ENCODE peak calls at places on chromosomes 7 and 10, in nine cellular contexts. One of them, this sample, is unnamed.
A peak's percentile ranks its signal among the peaks of the same experiment; 100 is the strongest.

GRCh38 chr7:25968205-25968993 is 183.6 kb upstream of the NFE2L3 start:
- DNase-seq in LHCN-M2: peak; percentile 17
- DNase-seq in HFF-Myc: no peak
- DNase-seq in activated CD4-positive, alpha-beta T cell treated with anti-CD3 and anti-CD28 coated beads, Interleukin-2, amount 10 ng/mL, durations not matched to agents 7 days and 5 days: peak; percentile 22
- DNase-seq in neural progenitor cell: no peak
- DNase-seq in thoracic aorta: no peak
- DNase-seq in Kasumi-1: no peak
- DNase-seq in skeletal muscle cell: no peak
- DNase-seq in pons: no peak
- DNase-seq in this sample: no peak

GRCh38 chr7:116552616-116553015 is 27.8 kb downstream of the CAV1 start:
- DNase-seq in LHCN-M2: peak; percentile 88
- DNase-seq in HFF-Myc: no peak
- DNase-seq in activated CD4-positive, alpha-beta T cell treated with anti-CD3 and anti-CD28 coated beads, Interleukin-2, amount 10 ng/mL, durations not matched to agents 7 days and 5 days: no peak
- DNase-seq in neural progenitor cell: no peak
- DNase-seq in thoracic aorta: no peak
- DNase-seq in Kasumi-1: no peak
- DNase-seq in skeletal muscle cell: no peak
- DNase-seq in pons: no peak
- DNase-seq in this sample: no peak

GRCh38 chr10:124949543-124949942 is 7.6 kb downstream of the ZRANB1 start:
- DNase-seq in LHCN-M2: peak; percentile 25
- DNase-seq in HFF-Myc: no peak
- DNase-seq in activated CD4-positive, alpha-beta T cell treated with anti-CD3 and anti-CD28 coated beads, Interleukin-2, amount 10 ng/mL, durations not matched to agents 7 days and 5 days: no peak
- DNase-seq in neural progenitor cell: no peak
- DNase-seq in thoracic aorta: no peak
- DNase-seq in Kasumi-1: no peak
- DNase-seq in skeletal muscle cell: no peak
- DNase-seq in pons: no peak
- DNase-seq in this sample: no peak

GRCh38 chr7:135748770-135749169 is at the start of gene FAM180A:
- DNase-seq in LHCN-M2: peak; percentile 79
- DNase-seq in HFF-Myc: peak; percentile 72
- DNase-seq in activated CD4-positive, alpha-beta T cell treated with anti-CD3 and anti-CD28 coated beads, Interleukin-2, amount 10 ng/mL, durations not matched to agents 7 days and 5 days: no peak
- DNase-seq in neural progenitor cell: no peak
- DNase-seq in thoracic aorta: peak; percentile 67
- DNase-seq in Kasumi-1: no peak
- DNase-seq in skeletal muscle cell: no peak
- DNase-seq in pons: no peak
- DNase-seq in this sample: peak; percentile 87

GRCh38 chr7:151245360-151246160 is 2.9 kb downstream of the SMARCD3 start:
- DNase-seq in LHCN-M2: peak; percentile 31
- DNase-seq in HFF-Myc: no peak
- DNase-seq in activated CD4-positive, alpha-beta T cell treated with anti-CD3 and anti-CD28 coated beads, Interleukin-2, amount 10 ng/mL, durations not matched to agents 7 days and 5 days: peak; percentile 63
- DNase-seq in neural progenitor cell: peak; percentile 74
- DNase-seq in thoracic aorta: no peak
- DNase-seq in Kasumi-1: no peak
- DNase-seq in skeletal muscle cell: no peak
- DNase-seq in pons: no peak
- DNase-seq in this sample: no peak

GRCh38 chr10:132522521-132523411 is 14.8 kb upstream of the INPP5A start:
- DNase-seq in LHCN-M2: no peak
- DNase-seq in HFF-Myc: no peak
- DNase-seq in activated CD4-positive, alpha-beta T cell treated with anti-CD3 and anti-CD28 coated beads, Interleukin-2, amount 10 ng/mL, durations not matched to agents 7 days and 5 days: no peak
- DNase-seq in neural progenitor cell: no peak
- DNase-seq in thoracic aorta: peak; percentile 1
- DNase-seq in Kasumi-1: no peak
- DNase-seq in skeletal muscle cell: no peak
- DNase-seq in pons: no peak
- DNase-seq in this sample: no peak

GRCh38 chr10:122154733-122155366 is 116.2 kb upstream of the BTBD16 start:
- DNase-seq in LHCN-M2: no peak
- DNase-seq in HFF-Myc: no peak
- DNase-seq in activated CD4-positive, alpha-beta T cell treated with anti-CD3 and anti-CD28 coated beads, Interleukin-2, amount 10 ng/mL, durations not matched to agents 7 days and 5 days: no peak
- DNase-seq in neural progenitor cell: peak; percentile 66
- DNase-seq in thoracic aorta: peak; percentile 69
- DNase-seq in Kasumi-1: no peak
- DNase-seq in skeletal muscle cell: peak; percentile 61
- DNase-seq in pons: peak; percentile 43
- DNase-seq in this sample: no peak

GRCh38 chr10:1049425-1049958 is 573 bp upstream of the IDI1 start:
- DNase-seq in LHCN-M2: no peak
- DNase-seq in HFF-Myc: no peak
- DNase-seq in activated CD4-positive, alpha-beta T cell treated with anti-CD3 and anti-CD28 coated beads, Interleukin-2, amount 10 ng/mL, durations not matched to agents 7 days and 5 days: no peak
- DNase-seq in neural progenitor cell: peak; percentile 75
- DNase-seq in thoracic aorta: no peak
- DNase-seq in Kasumi-1: no peak
- DNase-seq in skeletal muscle cell: no peak
- DNase-seq in pons: no peak
- DNase-seq in this sample: peak; percentile 10

This sample was measured in fibroblast of the conjunctiva.